ENCODE peak calls at places on chromosomes 11 and 22, in five cellular contexts. O is NB4, B is WERI-Rb-1, Z is GM13977, V is nephron progenitor cell. M is an unnamed sample.

GRCh38 chr11:107331728-107332127 is 125.9 kb downstream of the CWF19L2 start:
- DNase-seq in O (peak), B (no peak), Z (no peak), V (no peak), M (no peak)

GRCh38 chr22:44330188-44330726 is 17.5 kb upstream of the SHISAL1 start:
- DNase-seq in O (peak), B (no peak), Z (no peak), V (no peak), M (no peak)

GRCh38 chr22:29382575-29383328 is 5.6 kb downstream of the AP1B1 start:
- DNase-seq in O (no peak), B (no peak), Z (no peak), V (no peak), M (no peak)

GRCh38 chr11:73995247-73995646 is 12.6 kb upstream of the UCP2 start:
- DNase-seq in O (peak), B (no peak), Z (no peak), V (no peak), M (no peak)

GRCh38 chr11:116244425-116244824 is 528.4 kb downstream of the BUD13 start:
- DNase-seq in O (no peak), B (no peak), Z (no peak), V (no peak), M (no peak)

GRCh38 chr11:75468534-75469340 is 35.7 kb upstream of the KLHL35 start:
- DNase-seq in O (peak), B (peak), Z (no peak), V (peak), M (no peak)

GRCh38 chr11:48081151-48082010 is 101.0 kb downstream of the PTPRJ start:
- DNase-seq in O (peak), B (no peak), Z (no peak), V (no peak), M (peak)

GRCh38 chr11:74094393-74094792 is 76.4 kb downstream of the C2CD3 start:
- DNase-seq in O (no peak), B (no peak), Z (no peak), V (no peak), M (no peak)

GRCh38 chr11:110856993-110857812 is 145.0 kb upstream of the ARHGAP20 start:
- DNase-seq in O (no peak), B (no peak), Z (no peak), V (no peak), M (no peak)

GRCh38 chr11:128904872-128905344 is 13.8 kb downstream of the KCNJ5 start:
- DNase-seq in O (peak), B (no peak), Z (no peak), V (peak), M (no peak)

GRCh38 chr11:61341706-61342105 is 8.7 kb downstream of the TKFC start:
- DNase-seq in O (no peak), B (no peak), Z (no peak), V (no peak), M (no peak)

GRCh38 chr11:9214765-9215164 is 50.4 kb downstream of the DENND5A start:
- DNase-seq in O (no peak), B (peak), Z (no peak), V (no peak), M (no peak)

GRCh38 chr11:19592842-19593241 is 119.8 kb upstream of the NAV2 start:
- DNase-seq in O (no peak), B (no peak), Z (no peak), V (no peak), M (no peak)

GRCh38 chr11:61841636-61842332 is 13.7 kb downstream of the FADS2 start:
- DNase-seq in O (no peak), B (no peak), Z (no peak), V (no peak), M (no peak)

GRCh38 chr22:38230108-38230825 is 28.5 kb downstream of the MAFF start:
- DNase-seq in O (peak), B (peak), Z (peak), V (no peak), M (peak)

GRCh38 chr11:112289588-112290461 is 29.2 kb upstream of the PLET1 start:
- DNase-seq in O (peak), B (peak), Z (peak), V (peak), M (peak)

GRCh38 chr11:93100211-93100610 is 97.6 kb downstream of the SLC36A4 start:
- DNase-seq in O (no peak), B (no peak), Z (no peak), V (no peak), M (no peak)

GRCh38 chr22:38565441-38565840 is 4.5 kb downstream of the DMC1 start:
- DNase-seq in O (no peak), B (no peak), Z (no peak), V (no peak), M (no peak)

GRCh38 chr11:131129474-131129873 is 213.2 kb upstream of the SNX19 start:
- DNase-seq in O (no peak), B (no peak), Z (no peak), V (no peak), M (no peak)

GRCh38 chr11:6312106-6312505 is 8.2 kb downstream of the CAVIN3 start:
- DNase-seq in O (no peak), B (no peak), Z (no peak), V (no peak), M (no peak)

GRCh38 chr11:35145249-35145648 is 6.3 kb downstream of the CD44 start:
- DNase-seq in O (peak), B (no peak), Z (peak), V (no peak), M (peak)

GRCh38 chr11:64245401-64245796 is 1.3 kb downstream of the PPP1R14B start:
- DNase-seq in O (no peak), B (no peak), Z (no peak), V (no peak), M (no peak)

GRCh38 chr11:133619397-133619796 is 87.1 kb upstream of the OPCML start:
- DNase-seq in O (no peak), B (peak), Z (no peak), V (no peak), M (no peak)

GRCh38 chr11:32385998-32386397 is 49.3 kb downstream of the WT1 start:
- DNase-seq in O (peak), B (peak), Z (no peak), V (no peak), M (no peak)
- TF ChIP-seq CTCF in O (peak), B (peak), Z (peak), V (no peak), M (no peak)

GRCh38 chr22:35684732-35685131 is 32.9 kb upstream of the APOL5 start:
- DNase-seq in O (no peak), B (no peak), Z (no peak), V (no peak), M (no peak)

GRCh38 chr22:35681454-35682050 is 33.3 kb downstream of the APOL6 start:
- DNase-seq in O (peak), B (no peak), Z (no peak), V (no peak), M (no peak)

GRCh38 chr22:35685731-35686130 is 31.9 kb upstream of the APOL5 start:
- DNase-seq in O (no peak), B (no peak), Z (no peak), V (peak), M (no peak)

GRCh38 chr22:35684270-35684700 is 33.4 kb upstream of the APOL5 start:
- DNase-seq in O (peak), B (peak), Z (no peak), V (no peak), M (no peak)

GRCh38 chr22:35683560-35683959 is 34.1 kb upstream of the APOL5 start:
- DNase-seq in O (no peak), B (no peak), Z (no peak), V (no peak), M (no peak)
- TF ChIP-seq CTCF in O (no peak), B (no peak), Z (no peak), V (no peak), M (peak)

DNA sequence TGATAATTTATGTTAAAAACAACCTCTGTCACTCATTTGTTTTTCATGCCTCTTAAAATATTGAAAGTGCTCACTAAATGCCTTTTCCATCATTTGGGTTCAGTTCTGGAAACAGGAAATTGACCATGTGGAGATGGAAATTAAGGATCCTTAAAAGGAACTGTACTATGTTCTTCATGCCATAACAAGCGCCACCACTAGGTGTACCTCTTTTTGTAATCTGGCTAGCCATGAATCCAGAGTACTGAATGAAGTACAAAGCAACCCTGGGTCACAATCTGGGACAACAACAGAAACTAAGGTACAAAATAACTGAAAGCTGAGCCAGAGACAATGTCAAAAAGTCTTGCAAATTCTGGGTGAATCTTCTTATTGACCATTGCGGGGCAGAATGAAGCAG is 559.1 kb downstream of the FAM181B start:
- DNase-seq in O (peak), B (no peak), Z (no peak), V (no peak), M (no peak)
- TF ChIP-seq CTCF in O (peak), B (peak), Z (no peak), V (peak), M (no peak)

GRCh38 chr11:57546869-57547518 is 9.6 kb downstream of the SMTNL1 start:
- DNase-seq in O (peak), B (peak), Z (peak), V (peak), M (no peak)
- TF ChIP-seq CTCF in O (no peak), B (peak), Z (peak), V (no peak), M (no peak)